ENCODE peak calls at places on chromosomes 16 and 17, in ten cellular contexts. One of them, this sample, is unnamed.

GRCh38 chr17:81566461-81567126 is 14.4 kb upstream of the FAAP100 start:
- DNase-seq in stomach: peak; percentile 84
- DNase-seq in K562: no peak
- DNase-seq in transverse colon: peak; percentile 73
- DNase-seq in sigmoid colon: peak; percentile 90
- DNase-seq in A549: peak; percentile 89
- DNase-seq in upper lobe of left lung: peak; percentile 60
- DNase-seq in esophagus muscularis mucosa: no peak
- DNase-seq in H1: no peak
- DNase-seq in tibial nerve: peak; percentile 70
- DNase-seq in this sample: peak; percentile 80

GRCh38 chr16:1073262-1073558 is 663 bp downstream of the SSTR5 start:
- DNase-seq in upper lobe of left lung: no peak
- DNase-seq in esophagus muscularis mucosa: no peak
- DNase-seq in transverse colon: no peak
- DNase-seq in K562: no peak
- DNase-seq in sigmoid colon: no peak
- DNase-seq in stomach: no peak
- DNase-seq in H1: no peak
- DNase-seq in tibial nerve: no peak
- DNase-seq in A549: no peak
- DNase-seq in this sample: no peak

GRCh38 chr16:79599837-79600635 is 501 bp downstream of the MAF start:
- DNase-seq in K562: no peak
- DNase-seq in sigmoid colon: peak; percentile 82
- DNase-seq in stomach: peak; percentile 72
- DNase-seq in A549: peak; percentile 49
- DNase-seq in transverse colon: no peak
- DNase-seq in tibial nerve: no peak
- DNase-seq in H1: peak; percentile 77
- DNase-seq in esophagus muscularis mucosa: no peak
- DNase-seq in upper lobe of left lung: peak; percentile 51
- DNase-seq in this sample: peak; percentile 77

GRCh38 chr17:44324571-44325275 is at the start of gene SLC25A39:
- DNase-seq in K562: peak; percentile 93
- DNase-seq in H1: peak; percentile 98
- DNase-seq in upper lobe of left lung: peak; percentile 96
- DNase-seq in stomach: peak; percentile 97
- DNase-seq in tibial nerve: peak; percentile 87
- DNase-seq in transverse colon: peak; percentile 96
- DNase-seq in esophagus muscularis mucosa: peak; percentile 97
- DNase-seq in sigmoid colon: peak; percentile 98
- DNase-seq in A549: peak; percentile 97
- DNase-seq in this sample: peak; percentile 95

GRCh38 chr16:27083861-27084261 is 17.1 kb downstream of the C16orf82 start:
- DNase-seq in A549: no peak
- DNase-seq in H1: peak; percentile 69
- DNase-seq in K562: peak; percentile 87
- DNase-seq in transverse colon: no peak
- DNase-seq in tibial nerve: no peak
- DNase-seq in esophagus muscularis mucosa: no peak
- DNase-seq in stomach: no peak
- DNase-seq in sigmoid colon: peak; percentile 52
- DNase-seq in upper lobe of left lung: no peak
- DNase-seq in this sample: no peak

GRCh38 chr17:65627892-65628622 is 66.6 kb upstream of the AXIN2 start:
- DNase-seq in upper lobe of left lung: no peak
- DNase-seq in transverse colon: peak; percentile 71
- DNase-seq in K562: no peak
- DNase-seq in esophagus muscularis mucosa: no peak
- DNase-seq in A549: peak; percentile 88
- DNase-seq in sigmoid colon: peak; percentile 79
- DNase-seq in tibial nerve: no peak
- DNase-seq in H1: no peak
- DNase-seq in stomach: peak; percentile 67
- DNase-seq in this sample: peak; percentile 39

GRCh38 chr16:63578791-63579190 is 1542.6 kb upstream of the CDH8 start:
- DNase-seq in transverse colon: no peak
- DNase-seq in esophagus muscularis mucosa: no peak
- DNase-seq in stomach: no peak
- DNase-seq in tibial nerve: no peak
- DNase-seq in sigmoid colon: no peak
- DNase-seq in H1: no peak
- DNase-seq in upper lobe of left lung: no peak
- DNase-seq in K562: no peak
- DNase-seq in A549: no peak
- DNase-seq in this sample: no peak

GRCh38 chr17:81250286-81251090 is 11.4 kb downstream of the NDUFAF8 start:
- DNase-seq in tibial nerve: no peak
- DNase-seq in A549: no peak
- DNase-seq in H1: no peak
- DNase-seq in K562: no peak
- DNase-seq in stomach: no peak
- DNase-seq in transverse colon: no peak
- DNase-seq in upper lobe of left lung: no peak
- DNase-seq in esophagus muscularis mucosa: no peak
- DNase-seq in sigmoid colon: no peak
- DNase-seq in this sample: no peak

GRCh38 chr17:75596320-75597087 is 8.9 kb downstream of the MYO15B start:
- DNase-seq in sigmoid colon: peak; percentile 63
- DNase-seq in A549: no peak
- DNase-seq in transverse colon: no peak
- DNase-seq in K562: no peak
- DNase-seq in esophagus muscularis mucosa: no peak
- DNase-seq in H1: no peak
- DNase-seq in stomach: no peak
- DNase-seq in tibial nerve: no peak
- DNase-seq in upper lobe of left lung: no peak
- DNase-seq in this sample: no peak

DNA sequence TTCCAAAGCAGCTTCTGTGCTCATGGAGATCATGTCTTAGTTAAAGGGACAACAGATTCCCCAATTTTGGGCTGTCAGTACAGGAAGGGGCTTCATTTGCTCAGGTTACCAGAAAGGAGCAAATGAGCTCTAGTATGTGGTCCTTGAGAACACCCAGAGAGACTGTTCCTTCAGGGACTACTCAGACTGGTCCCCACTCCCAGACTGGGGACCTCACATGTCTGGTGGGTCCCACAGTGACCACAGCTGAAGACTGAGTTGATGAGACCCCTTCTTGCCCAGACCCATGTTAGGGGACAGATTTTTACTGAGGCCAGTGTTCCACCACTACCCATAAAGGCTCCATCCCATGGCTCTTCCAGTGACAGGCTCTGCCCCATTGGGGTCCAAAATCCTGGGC is 1695.2 kb downstream of the TP53TG3F start:
- DNase-seq in K562: no peak
- DNase-seq in stomach: no peak
- DNase-seq in A549: no peak
- DNase-seq in sigmoid colon: no peak
- DNase-seq in transverse colon: no peak
- DNase-seq in H1: no peak
- DNase-seq in upper lobe of left lung: no peak
- DNase-seq in esophagus muscularis mucosa: peak; percentile 88
- DNase-seq in tibial nerve: no peak
- DNase-seq in this sample: no peak
- H3K9me3 ChIP-seq in K562: no peaks in the 10 kb centered on the region
- H3K9me3 ChIP-seq in stomach: peaks cover 71% of the 10 kb centered on the region
- H3K9me3 ChIP-seq in A549: no peaks in the 10 kb centered on the region
- H3K9me3 ChIP-seq in sigmoid colon: peaks cover 6% of the 10 kb centered on the region
- H3K9me3 ChIP-seq in transverse colon: peaks cover 8% of the 10 kb centered on the region
- H3K9me3 ChIP-seq in H1: peaks cover 56% of the 10 kb centered on the region
- H3K9me3 ChIP-seq in upper lobe of left lung: peaks cover 7% of the 10 kb centered on the region
- H3K9me3 ChIP-seq in esophagus muscularis mucosa: peaks cover 23% of the 10 kb centered on the region
- H3K9me3 ChIP-seq in tibial nerve: peaks cover 51% of the 10 kb centered on the region
- H3K9me3 ChIP-seq in this sample: no peaks in the 10 kb centered on the region

DNA sequence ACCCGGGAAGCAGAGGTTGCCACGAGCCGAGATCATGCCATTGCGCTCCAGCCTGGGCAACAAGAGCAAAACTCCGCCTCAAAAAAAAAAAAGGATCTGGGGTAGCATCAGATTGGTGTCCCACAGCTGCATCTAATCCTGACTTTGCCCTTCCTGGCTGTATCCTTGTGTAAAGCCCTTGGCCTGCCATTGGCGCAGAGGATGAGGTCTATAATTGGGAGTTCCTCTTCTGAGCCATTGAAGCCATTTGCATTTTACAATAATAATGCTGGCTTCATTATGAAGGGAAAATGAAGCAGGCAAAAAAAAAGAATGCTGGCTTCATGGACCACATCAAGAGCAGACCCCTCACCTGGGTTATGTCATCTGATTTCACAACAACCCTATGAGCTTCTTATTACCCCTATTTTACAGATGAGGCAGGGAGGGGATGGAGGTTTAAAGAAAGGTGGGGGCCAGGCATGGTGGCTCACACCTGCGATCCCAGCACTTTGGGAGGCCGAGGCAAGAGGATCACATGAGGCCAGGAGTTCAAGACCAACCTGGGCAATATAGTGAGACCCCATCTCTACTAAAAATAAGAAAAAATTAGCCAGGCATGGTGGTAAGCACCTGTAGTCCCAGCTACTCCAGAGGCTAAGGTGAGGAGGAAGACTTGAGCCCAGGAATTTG is 1.2 kb upstream of the LITAFD start:
- DNase-seq in transverse colon: no peak
- DNase-seq in esophagus muscularis mucosa: no peak
- DNase-seq in upper lobe of left lung: no peak
- DNase-seq in H1: no peak
- DNase-seq in stomach: no peak
- DNase-seq in A549: no peak
- DNase-seq in K562: no peak
- DNase-seq in sigmoid colon: no peak
- DNase-seq in tibial nerve: no peak
- DNase-seq in this sample: no peak
- TF ChIP-seq EP300 in transverse colon: no peak
- TF ChIP-seq EP300 in esophagus muscularis mucosa: no peak
- TF ChIP-seq EP300 in upper lobe of left lung: no peak
- TF ChIP-seq EP300 in H1: no peak
- TF ChIP-seq EP300 in stomach: no peak
- TF ChIP-seq EP300 in A549: no peak
- TF ChIP-seq EP300 in K562: no peak
- TF ChIP-seq EP300 in sigmoid colon: no peak
- TF ChIP-seq EP300 in tibial nerve: no peak
- TF ChIP-seq EP300 in this sample: no peak

GRCh38 chr17:49565948-49566491 is 9.7 kb upstream of the NXPH3 start:
- DNase-seq in transverse colon: peak; percentile 70
- DNase-seq in tibial nerve: peak; percentile 92
- DNase-seq in esophagus muscularis mucosa: peak; percentile 96
- DNase-seq in stomach: peak; percentile 87
- DNase-seq in H1: no peak
- DNase-seq in A549: no peak
- DNase-seq in K562: no peak
- DNase-seq in upper lobe of left lung: peak; percentile 92
- DNase-seq in sigmoid colon: peak; percentile 98
- DNase-seq in this sample: peak; percentile 78
- H3K4me3 ChIP-seq in transverse colon: no peak overlapping the region
- H3K4me3 ChIP-seq in tibial nerve: no peak overlapping the region
- H3K4me3 ChIP-seq in esophagus muscularis mucosa: peak overlapping the region; percentile 8
- H3K4me3 ChIP-seq in stomach: no peak overlapping the region
- H3K4me3 ChIP-seq in H1: no peak overlapping the region
- H3K4me3 ChIP-seq in A549: no peak overlapping the region
- H3K4me3 ChIP-seq in K562: no peak overlapping the region
- H3K4me3 ChIP-seq in upper lobe of left lung: no peak overlapping the region
- H3K4me3 ChIP-seq in sigmoid colon: peak overlapping the region; percentile 18
- H3K4me3 ChIP-seq in this sample: no peak overlapping the region

GRCh38 chr17:73867056-73867455 is 222.8 kb upstream of the SDK2 start:
- DNase-seq in transverse colon: no peak
- DNase-seq in A549: no peak
- DNase-seq in K562: no peak
- DNase-seq in tibial nerve: no peak
- DNase-seq in H1: no peak
- DNase-seq in stomach: no peak
- DNase-seq in upper lobe of left lung: no peak
- DNase-seq in esophagus muscularis mucosa: no peak
- DNase-seq in sigmoid colon: no peak
- DNase-seq in this sample: no peak

GRCh38 chr17:73865825-73866224 is 221.6 kb upstream of the SDK2 start:
- DNase-seq in stomach: no peak
- DNase-seq in upper lobe of left lung: no peak
- DNase-seq in sigmoid colon: no peak
- DNase-seq in H1: no peak
- DNase-seq in K562: no peak
- DNase-seq in tibial nerve: no peak
- DNase-seq in A549: no peak
- DNase-seq in transverse colon: no peak
- DNase-seq in esophagus muscularis mucosa: no peak
- DNase-seq in this sample: no peak

GRCh38 chr17:73863761-73864535 is 219.7 kb upstream of the SDK2 start:
- DNase-seq in K562: no peak
- DNase-seq in H1: no peak
- DNase-seq in tibial nerve: no peak
- DNase-seq in esophagus muscularis mucosa: no peak
- DNase-seq in sigmoid colon: no peak
- DNase-seq in A549: no peak
- DNase-seq in stomach: peak; percentile 43
- DNase-seq in upper lobe of left lung: no peak
- DNase-seq in transverse colon: no peak
- DNase-seq in this sample: no peak

GRCh38 chr17:73856585-73856984 is 212.3 kb upstream of the SDK2 start:
- DNase-seq in stomach: no peak
- DNase-seq in esophagus muscularis mucosa: no peak
- DNase-seq in A549: no peak
- DNase-seq in sigmoid colon: no peak
- DNase-seq in transverse colon: no peak
- DNase-seq in tibial nerve: no peak
- DNase-seq in K562: no peak
- DNase-seq in H1: no peak
- DNase-seq in upper lobe of left lung: no peak
- DNase-seq in this sample: no peak

DNA sequence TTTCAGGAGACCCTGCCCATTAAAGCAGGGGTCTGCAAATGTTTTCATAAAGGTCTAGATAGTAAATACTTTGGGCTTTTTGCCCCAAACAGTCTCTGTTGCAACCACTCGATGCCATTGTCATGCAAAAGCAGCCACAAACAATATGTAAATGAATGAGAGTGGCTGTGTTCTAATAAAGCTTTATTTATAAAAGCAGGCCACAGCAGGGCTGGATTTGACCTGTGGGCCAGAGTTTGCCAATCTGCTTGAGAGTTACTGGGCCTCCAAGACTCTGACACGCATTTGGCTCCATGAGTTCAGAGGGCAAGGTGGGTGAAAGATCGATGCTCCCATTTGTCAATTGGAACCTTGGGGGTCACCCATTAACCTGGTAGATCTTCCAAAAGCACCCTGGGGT is 217.3 kb upstream of the SDK2 start:
- DNase-seq in K562: no peak
- DNase-seq in H1: no peak
- DNase-seq in transverse colon: no peak
- DNase-seq in esophagus muscularis mucosa: no peak
- DNase-seq in sigmoid colon: no peak
- DNase-seq in tibial nerve: no peak
- DNase-seq in upper lobe of left lung: no peak
- DNase-seq in stomach: no peak
- DNase-seq in A549: no peak
- DNase-seq in this sample: no peak
- H3K9me3 ChIP-seq in K562: no peaks in the 10 kb centered on the region
- H3K9me3 ChIP-seq in H1: no peaks in the 10 kb centered on the region
- H3K9me3 ChIP-seq in transverse colon: no peaks in the 10 kb centered on the region
- H3K9me3 ChIP-seq in esophagus muscularis mucosa: no peaks in the 10 kb centered on the region
- H3K9me3 ChIP-seq in sigmoid colon: no peaks in the 10 kb centered on the region
- H3K9me3 ChIP-seq in tibial nerve: no peaks in the 10 kb centered on the region
- H3K9me3 ChIP-seq in upper lobe of left lung: no peaks in the 10 kb centered on the region
- H3K9me3 ChIP-seq in stomach: no peaks in the 10 kb centered on the region
- H3K9me3 ChIP-seq in A549: no peaks in the 10 kb centered on the region
- H3K9me3 ChIP-seq in this sample: no peaks in the 10 kb centered on the region

GRCh38 chr17:958712-959451 is 20.7 kb downstream of the NXN start:
- DNase-seq in transverse colon: no peak
- DNase-seq in upper lobe of left lung: no peak
- DNase-seq in tibial nerve: no peak
- DNase-seq in stomach: no peak
- DNase-seq in H1: no peak
- DNase-seq in A549: no peak
- DNase-seq in K562: no peak
- DNase-seq in esophagus muscularis mucosa: no peak
- DNase-seq in sigmoid colon: no peak
- DNase-seq in this sample: no peak
- TF ChIP-seq EP300 in transverse colon: no peak
- TF ChIP-seq EP300 in upper lobe of left lung: no peak
- TF ChIP-seq EP300 in tibial nerve: no peak
- TF ChIP-seq EP300 in stomach: no peak
- TF ChIP-seq EP300 in H1: no peak
- TF ChIP-seq EP300 in A549: no peak
- TF ChIP-seq EP300 in K562: no peak
- TF ChIP-seq EP300 in esophagus muscularis mucosa: no peak
- TF ChIP-seq EP300 in sigmoid colon: no peak
- TF ChIP-seq EP300 in this sample: no peak

This sample was measured in ovary.